ENCODE peak calls at places on chromosomes 2 and 18, in seven cellular contexts. C is WTC11; A is tibial artery; B is activated T-helper 1 cell treated with anti-CD3 and anti-CD28 coated beads, Interleukin-2, amount 50 U/mL, for 16 hours; X is D341Med; Y is occipital lobe; U is NCI-H1417 treated with DMSO at 0.1 percent for 48 hours. D is an unnamed sample.

GRCh38 chr18:61852496-61852895 is 40.3 kb downstream of the RNF152 start:
- DNase-seq in C (no peak), A (no peak), B (no peak), X (no peak), Y (no peak), U (no peak), D (no peak)

GRCh38 chr2:119082821-119083400 is 75.6 kb downstream of the C1QL2 start:
- DNase-seq in C (no peak), A (no peak), B (no peak), X (no peak), Y (no peak), U (no peak), D (no peak)

GRCh38 chr2:224412064-224412921 is 10.4 kb upstream of the FAM124B start:
- DNase-seq in C (no peak), A (no peak), B (no peak), X (no peak), Y (no peak), U (no peak), D (no peak)

GRCh38 chr2:137262600-137262999 is 497.3 kb downstream of the THSD7B start:
- DNase-seq in C (no peak), A (no peak), B (no peak), X (peak), Y (no peak), U (no peak), D (no peak)

GRCh38 chr2:1766851-1767771 is 22.8 kb upstream of the PXDN start:
- DNase-seq in C (no peak), A (no peak), B (no peak), X (no peak), Y (no peak), U (no peak), D (no peak)

GRCh38 chr2:98822301-98823164 is 91.6 kb upstream of the MGAT4A start:
- DNase-seq in C (peak), A (peak), B (peak), X (peak), Y (no peak), U (no peak), D (peak)

GRCh38 chr18:8450013-8450412 is 159.2 kb upstream of the RAB12 start:
- DNase-seq in C (peak), A (no peak), B (no peak), X (no peak), Y (no peak), U (no peak), D (no peak)

GRCh38 chr18:32289480-32290075 is 99.7 kb downstream of the MEP1B start:
- DNase-seq in C (peak), A (peak), B (no peak), X (peak), Y (no peak), U (no peak), D (no peak)

GRCh38 chr2:129710670-129711495 is 268.6 kb upstream of the RAB6C start:
- DNase-seq in C (no peak), A (no peak), B (no peak), X (no peak), Y (no peak), U (no peak), D (no peak)

GRCh38 chr2:149955201-149955600 is 367.6 kb upstream of the MMADHC start:
- DNase-seq in C (no peak), A (no peak), B (no peak), X (no peak), Y (no peak), U (no peak), D (no peak)

GRCh38 chr18:66393463-66393862 is 210.4 kb downstream of the CDH19 start:
- DNase-seq in C (no peak), A (no peak), B (no peak), X (no peak), Y (no peak), U (no peak), D (no peak)

GRCh38 chr2:68774569-68775271 is 40.1 kb downstream of the ARHGAP25 start:
- DNase-seq in C (no peak), A (peak), B (peak), X (no peak), Y (no peak), U (no peak), D (no peak)

GRCh38 chr18:56381151-56381550 is 257.2 kb downstream of the TXNL1 start:
- DNase-seq in C (no peak), A (no peak), B (no peak), X (no peak), Y (no peak), U (no peak), D (no peak)

GRCh38 chr18:23229472-23229871 is 94.2 kb downstream of the CABLES1 start:
- DNase-seq in C (no peak), A (no peak), B (no peak), X (no peak), Y (no peak), U (no peak), D (no peak)

GRCh38 chr2:186339716-186340115 is 146.3 kb upstream of the ZC3H15 start:
- DNase-seq in C (no peak), A (no peak), B (no peak), X (no peak), Y (no peak), U (no peak), D (no peak)

GRCh38 chr2:215435809-215436704 is at the start of gene FN1:
- DNase-seq in C (peak), A (peak), B (peak), X (peak), Y (peak), U (no peak), D (peak)

GRCh38 chr18:75211721-75212625 is 1.4 kb downstream of the TSHZ1 start:
- DNase-seq in C (peak), A (peak), B (peak), X (peak), Y (no peak), U (no peak), D (no peak)

GRCh38 chr2:159290289-159290907 is 3.9 kb upstream of the WDSUB1 start:
- DNase-seq in C (no peak), A (peak), B (no peak), X (peak), Y (no peak), U (no peak), D (no peak)

GRCh38 chr18:21191596-21192307 is 50.3 kb upstream of the GREB1L start:
- DNase-seq in C (peak), A (peak), B (no peak), X (peak), Y (peak), U (peak), D (peak)

GRCh38 chr2:70726947-70727725 is 40.9 kb downstream of the ADD2 start:
- DNase-seq in C (no peak), A (no peak), B (no peak), X (no peak), Y (no peak), U (no peak), D (no peak)

GRCh38 chr2:218384975-218385374 is 2.9 kb downstream of the SLC11A1 start:
- DNase-seq in C (no peak), A (no peak), B (no peak), X (peak), Y (no peak), U (no peak), D (no peak)

GRCh38 chr2:237626813-237627451 is 455 bp upstream of the LRRFIP1 start:
- DNase-seq in C (peak), A (no peak), B (no peak), X (no peak), Y (no peak), U (no peak), D (no peak)

GRCh38 chr18:49856531-49856930 is 43.2 kb upstream of the ACAA2 start:
- DNase-seq in C (no peak), A (no peak), B (no peak), X (no peak), Y (no peak), U (no peak), D (no peak)

GRCh38 chr18:56468379-56468778 is 170.0 kb downstream of the TXNL1 start:
- DNase-seq in C (no peak), A (no peak), B (no peak), X (no peak), Y (no peak), U (no peak), D (no peak)

GRCh38 chr2:68764781-68765385 is 30.3 kb downstream of the ARHGAP25 start:
- DNase-seq in C (no peak), A (no peak), B (no peak), X (no peak), Y (no peak), U (no peak), D (no peak)

GRCh38 chr2:179770029-179770428 is 91.4 kb downstream of the ZNF385B start:
- DNase-seq in C (no peak), A (no peak), B (no peak), X (no peak), Y (no peak), U (no peak), D (no peak)

D was measured in coronary artery.